ENCODE peak calls at places on chromosomes 7 and 10, in nine cellular contexts. N is CD4-positive, alpha-beta T cell; T is AG04450; W is dorsolateral prefrontal cortex; R is fibroblast of pulmonary artery; E is WTC11; Z is AG09319; C is transverse colon; B is NB4. F is an unnamed sample.

GRCh38 chr7:38179719-38180333 is 1.8 kb downstream of the STARD3NL start:
- DNase-seq in T (no peak), B (no peak), N (no peak), Z (no peak), E (no peak), C (no peak), R (peak; percentile 25), W (no peak), F (no peak)

GRCh38 chr7:2928256-2928612 is 84.1 kb upstream of the GNA12 start:
- DNase-seq in R (no peak), Z (no peak), T (no peak), E (peak; percentile 4), W (peak; percentile 18), C (no peak), B (no peak), N (no peak), F (no peak)

GRCh38 chr10:76640765-76641164 is 996.8 kb downstream of the KCNMA1 start:
- DNase-seq in B (no peak), R (no peak), C (no peak), N (no peak), T (peak; percentile 89), W (no peak), Z (no peak), E (no peak), F (no peak)

GRCh38 chr7:17549406-17549805 is 251.0 kb downstream of the AHR start:
- DNase-seq in B (no peak), N (no peak), E (no peak), Z (no peak), R (no peak), C (no peak), T (no peak), W (no peak), F (no peak)

GRCh38 chr7:20146461-20146860 is 70.7 kb downstream of the MACC1 start:
- DNase-seq in Z (peak; percentile 47), E (no peak), R (peak; percentile 32), N (no peak), T (no peak), W (no peak), B (no peak), C (no peak), F (no peak)

GRCh38 chr7:22476822-22477221 is 23.2 kb downstream of the STEAP1B start:
- DNase-seq in T (no peak), E (no peak), B (peak; percentile 28), R (no peak), N (no peak), W (no peak), Z (no peak), C (no peak), F (no peak)

GRCh38 chr10:118409295-118409694 is 67.2 kb upstream of the FAM204A start:
- DNase-seq in N (no peak), Z (no peak), B (no peak), E (no peak), R (no peak), W (no peak), C (no peak), T (no peak), F (no peak)

GRCh38 chr7:157650131-157650631 is 313.4 kb downstream of the DNAJB6 start:
- DNase-seq in R (no peak), E (no peak), N (no peak), W (no peak), C (no peak), T (no peak), B (no peak), Z (no peak), F (no peak)

GRCh38 chr10:24526085-24526649 is 197.5 kb downstream of the ARHGAP21 start:
- DNase-seq in E (no peak), W (no peak), C (no peak), B (no peak), T (no peak), R (no peak), N (no peak), Z (no peak), F (no peak)

GRCh38 chr10:52387744-52388143 is 73.7 kb downstream of the DKK1 start:
- DNase-seq in T (no peak), Z (no peak), C (no peak), W (no peak), R (peak; percentile 8), E (no peak), B (no peak), N (no peak), F (no peak)

GRCh38 chr7:92763636-92764423 is 72.5 kb downstream of the CDK6 start:
- DNase-seq in E (peak; percentile 54), B (peak; percentile 41), T (no peak), R (peak; percentile 65), C (no peak), W (no peak), Z (no peak), N (no peak), F (no peak)

GRCh38 chr10:30219977-30220751 is 128.9 kb downstream of the MTPAP start:
- DNase-seq in N (no peak), B (peak; percentile 79), W (no peak), T (no peak), R (peak; percentile 72), Z (no peak), C (no peak), E (no peak), F (no peak)

GRCh38 chr7:130160023-130160422 is 45.2 kb downstream of the TMEM209 start:
- DNase-seq in C (no peak), T (no peak), R (no peak), E (no peak), N (no peak), W (no peak), B (no peak), Z (no peak), F (no peak)

GRCh38 chr7:4010206-4010605 is 671.9 kb upstream of the FOXK1 start:
- DNase-seq in N (no peak), W (no peak), T (no peak), B (no peak), E (no peak), R (no peak), C (no peak), Z (no peak), F (no peak)

GRCh38 chr10:103111918-103112877 is 80.9 kb downstream of the NT5C2 start:
- DNase-seq in N (no peak), Z (no peak), C (no peak), E (no peak), T (no peak), R (no peak), W (no peak), B (no peak), F (no peak)

DNA sequence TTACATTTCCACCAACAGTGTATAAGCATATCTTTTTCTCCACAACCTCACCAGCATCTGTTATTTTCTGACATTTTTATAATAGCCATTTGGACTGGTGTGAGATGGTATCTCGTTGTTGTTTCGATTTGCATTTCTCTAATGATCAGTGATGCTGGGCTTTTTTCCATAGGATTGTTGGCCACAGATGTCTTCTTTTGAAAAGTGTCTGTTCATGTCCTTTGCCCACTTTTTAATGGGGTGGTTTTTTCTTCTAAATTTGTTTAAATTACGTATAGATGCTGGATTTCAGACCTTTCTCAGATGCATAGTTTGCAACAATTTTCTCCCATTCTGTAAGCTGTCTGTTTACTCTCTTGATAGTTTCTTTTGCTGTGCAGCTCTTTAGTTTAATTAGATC is 28.9 kb downstream of the XRCC2 start:
- DNase-seq in C (no peak), Z (no peak), R (no peak), B (no peak), N (no peak), E (no peak), T (no peak), W (no peak), F (no peak)
- TF ChIP-seq CTCF in C (no peak), Z (no peak), R (no peak), B (no peak), N (no peak), E (no peak), T (no peak), W (no peak), F (no peak)

GRCh38 chr7:149007146-149007545 is 21.2 kb downstream of the PDIA4 start:
- DNase-seq in B (no peak), C (no peak), Z (no peak), E (no peak), N (no peak), R (no peak), T (no peak), W (no peak), F (no peak)

GRCh38 chr7:149010451-149010850 is 17.9 kb downstream of the PDIA4 start:
- DNase-seq in B (no peak), T (no peak), W (no peak), Z (no peak), E (no peak), C (no peak), N (no peak), R (no peak), F (no peak)

GRCh38 chr7:149005427-149006344 is 22.6 kb downstream of the PDIA4 start:
- DNase-seq in T (no peak), Z (peak; percentile 28), W (peak; percentile 70), B (peak; percentile 83), N (peak; percentile 77), C (peak; percentile 83), E (peak; percentile 89), R (peak; percentile 79), F (peak; percentile 60)

GRCh38 chr7:149006345-149006725 is 22.0 kb downstream of the PDIA4 start:
- DNase-seq in Z (no peak), R (no peak), E (no peak), C (no peak), N (no peak), T (no peak), B (no peak), W (no peak), F (no peak)

GRCh38 chr7:149007615-149008014 is 20.7 kb downstream of the PDIA4 start:
- DNase-seq in W (no peak), Z (no peak), N (no peak), R (no peak), T (no peak), C (no peak), B (peak; percentile 45), E (no peak), F (no peak)
- TF ChIP-seq CTCF in W (no peak), Z (no peak), N (peak; percentile 18), R (peak; percentile 15), T (peak; percentile 20), C (no peak), B (peak; percentile 27), E (no peak), F (no peak)

DNA sequence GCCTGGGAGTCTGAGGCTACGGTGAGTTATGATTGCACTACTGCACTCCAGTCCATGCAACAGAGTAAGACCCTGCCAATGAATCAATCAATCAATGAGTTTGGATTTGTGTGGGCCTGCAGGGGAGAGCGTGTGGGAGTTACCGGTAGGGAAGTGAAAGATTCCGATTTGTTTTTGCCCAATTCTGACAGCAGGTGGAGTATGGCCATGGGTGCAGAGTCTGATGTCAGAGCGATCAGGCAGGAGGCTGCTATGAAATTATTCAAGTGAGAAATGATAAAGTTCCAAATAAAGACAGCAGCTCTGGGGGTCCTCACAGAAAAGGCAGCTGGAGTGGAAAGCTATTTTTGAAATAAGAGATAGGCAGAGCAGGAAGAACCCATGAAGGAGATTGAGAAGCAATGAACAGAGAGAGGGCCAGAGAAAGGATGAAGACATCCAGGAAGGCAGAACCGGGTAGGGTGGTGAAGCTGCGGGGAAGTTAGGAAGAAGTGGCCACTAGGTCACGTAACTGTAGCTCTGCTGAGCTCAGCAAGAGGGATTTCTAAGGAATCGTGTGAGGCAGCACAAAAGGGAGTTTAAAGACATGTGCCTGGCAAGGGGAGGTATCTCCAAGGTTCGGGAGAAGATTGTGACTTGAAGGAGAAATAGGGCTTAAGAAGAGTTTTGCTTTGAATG is 93.7 kb upstream of the NMT2 start:
- DNase-seq in W (no peak), C (peak; percentile 25), N (no peak), B (no peak), E (no peak), R (peak; percentile 65), Z (no peak), T (no peak), F (no peak)
- TF ChIP-seq CTCF in W (peak; percentile 43), C (peak; percentile 60), N (no peak), B (no peak), E (no peak), R (peak; percentile 54), Z (peak; percentile 45), T (peak; percentile 48), F (no peak)

GRCh38 chr7:43511029-43511428 is 71.9 kb upstream of the STK17A start:
- DNase-seq in B (no peak), E (peak; percentile 36), R (no peak), T (no peak), N (no peak), C (no peak), W (no peak), Z (no peak), F (no peak)
- TF ChIP-seq CTCF in B (no peak), E (no peak), R (no peak), T (no peak), N (no peak), C (no peak), W (no peak), Z (no peak), F (no peak)